ENCODE peak calls at places on chromosomes 7 and 10, in seven cellular contexts. E, R, L, W, Q, X and G are unnamed samples.

GRCh38 chr10:93458821-93459257 is 23.3 kb downstream of the MYOF start:
- DNase-seq in E (no peak), R (peak), L (no peak), W (no peak), Q (peak), X (peak), G (no peak)

GRCh38 chr10:53622201-53622600 is 849.6 kb upstream of the MBL2 start:
- DNase-seq in E (no peak), R (no peak), L (no peak), W (no peak), Q (no peak), X (no peak), G (no peak)

GRCh38 chr7:117248810-117249209 is 74.0 kb downstream of the WNT2 start:
- DNase-seq in E (peak), R (peak), L (no peak), W (no peak), Q (no peak), X (no peak), G (peak)

GRCh38 chr7:44147026-44147881 is 6.1 kb upstream of the MYL7 start:
- DNase-seq in E (no peak), R (no peak), L (no peak), W (no peak), Q (no peak), X (no peak), G (no peak)

GRCh38 chr7:94245500-94245899 is 149.2 kb upstream of the COL1A2 start:
- DNase-seq in E (no peak), R (peak), L (no peak), W (no peak), Q (no peak), X (no peak), G (no peak)

GRCh38 chr7:41629711-41630111 is 73.2 kb downstream of the INHBA start:
- DNase-seq in E (no peak), R (peak), L (no peak), W (no peak), Q (no peak), X (no peak), G (no peak)

GRCh38 chr7:47180268-47180826 is 401.6 kb downstream of the TNS3 start:
- DNase-seq in E (peak), R (peak), L (no peak), W (peak), Q (peak), X (peak), G (no peak)

GRCh38 chr7:116227678-116228239 is 17.4 kb downstream of the TES start:
- DNase-seq in E (no peak), R (peak), L (no peak), W (no peak), Q (no peak), X (peak), G (no peak)

GRCh38 chr7:21276471-21277035 is 151.3 kb upstream of the SP4 start:
- DNase-seq in E (no peak), R (no peak), L (no peak), W (no peak), Q (no peak), X (no peak), G (no peak)

GRCh38 chr7:129664029-129665012 is 52.8 kb downstream of the NRF1 start:
- DNase-seq in E (no peak), R (peak), L (no peak), W (peak), Q (peak), X (peak), G (no peak)

GRCh38 chr10:132563485-132564248 is 26.1 kb downstream of the INPP5A start:
- DNase-seq in E (no peak), R (no peak), L (no peak), W (no peak), Q (no peak), X (no peak), G (no peak)

GRCh38 chr7:45923290-45923689 is 2.2 kb upstream of the IGFBP3 start:
- DNase-seq in E (peak), R (peak), L (no peak), W (peak), Q (peak), X (no peak), G (no peak)

GRCh38 chr10:51389415-51390342 is 309.7 kb downstream of the CSTF2T start:
- DNase-seq in E (peak), R (peak), L (no peak), W (peak), Q (peak), X (peak), G (peak)

GRCh38 chr10:128068398-128069285 is 57.6 kb downstream of the MKI67 start:
- DNase-seq in E (no peak), R (no peak), L (no peak), W (no peak), Q (no peak), X (no peak), G (no peak)

GRCh38 chr7:13874783-13875182 is 114.7 kb downstream of the ETV1 start:
- DNase-seq in E (no peak), R (peak), L (no peak), W (no peak), Q (no peak), X (no peak), G (no peak)